ENCODE peak calls at places on chromosomes 5 and 9, in five cellular contexts. W, Y, J, C and U are unnamed samples.

GRCh38 chr9:129990269-129991005 is 52.6 kb downstream of the FNBP1 start:
- DNase-seq in W (no peak), Y (peak), J (no peak), C (no peak), U (no peak)

GRCh38 chr9:114899461-114899860 is 30.9 kb downstream of the TNFSF8 start:
- DNase-seq in W (no peak), Y (no peak), J (no peak), C (no peak), U (no peak)

GRCh38 chr9:80836013-80836412 is 853.3 kb downstream of the TLE1 start:
- DNase-seq in W (no peak), Y (no peak), J (no peak), C (no peak), U (no peak)

GRCh38 chr5:109945723-109946480 is 256.2 kb downstream of the MAN2A1 start:
- DNase-seq in W (no peak), Y (no peak), J (no peak), C (no peak), U (no peak)

GRCh38 chr5:123482258-123482657 is 29.7 kb upstream of the CSNK1G3 start:
- DNase-seq in W (no peak), Y (no peak), J (no peak), C (no peak), U (no peak)

GRCh38 chr9:76988941-76989340 is 30.5 kb upstream of the FOXB2 start:
- DNase-seq in W (no peak), Y (no peak), J (no peak), C (no peak), U (no peak)

GRCh38 chr9:121242219-121242954 is 25.6 kb upstream of the GSN start:
- DNase-seq in W (no peak), Y (no peak), J (no peak), C (peak), U (peak)

GRCh38 chr9:6563036-6563435 is 82.5 kb downstream of the GLDC start:
- DNase-seq in W (no peak), Y (no peak), J (no peak), C (no peak), U (no peak)

GRCh38 chr9:71990466-71990865 is 69.9 kb downstream of the C9orf57 start:
- DNase-seq in W (no peak), Y (no peak), J (no peak), C (no peak), U (no peak)

GRCh38 chr5:158020555-158021418 is 161.8 kb upstream of the CLINT1 start:
- DNase-seq in W (no peak), Y (no peak), J (no peak), C (peak), U (no peak)

GRCh38 chr9:34382054-34382453 is 5.4 kb upstream of the MYORG start:
- DNase-seq in W (no peak), Y (no peak), J (no peak), C (no peak), U (peak)

GRCh38 chr9:73805111-73805510 is 653.4 kb downstream of the ANXA1 start:
- DNase-seq in W (no peak), Y (no peak), J (no peak), C (peak), U (no peak)

GRCh38 chr5:68408345-68408871 is 192.9 kb downstream of the PIK3R1 start:
- DNase-seq in W (no peak), Y (no peak), J (no peak), C (no peak), U (no peak)

GRCh38 chr5:79853676-79854418 is 137.2 kb downstream of the MTX3 start:
- DNase-seq in W (no peak), Y (no peak), J (no peak), C (peak), U (peak)

GRCh38 chr5:85334-85995 is 6.5 kb upstream of the PLEKHG4B start:
- DNase-seq in W (no peak), Y (no peak), J (no peak), C (no peak), U (peak)

GRCh38 chr9:37534901-37535300 is 41.3 kb downstream of the FBXO10 start:
- DNase-seq in W (no peak), Y (no peak), J (no peak), C (no peak), U (no peak)

GRCh38 chr5:59065551-59065950 is 482.7 kb downstream of the RAB3C start:
- DNase-seq in W (no peak), Y (no peak), J (no peak), C (no peak), U (no peak)

GRCh38 chr5:150989695-150990094 is 30.7 kb upstream of the GPX3 start:
- DNase-seq in W (no peak), Y (peak), J (no peak), C (peak), U (peak)

GRCh38 chr9:136280535-136281315 is 23.2 kb downstream of the CCDC187 start:
- DNase-seq in W (no peak), Y (no peak), J (no peak), C (no peak), U (no peak)

GRCh38 chr9:70049236-70049635 is 5.6 kb downstream of the MAMDC2 start:
- DNase-seq in W (no peak), Y (no peak), J (no peak), C (peak), U (no peak)

GRCh38 chr9:88313364-88314220 is 74.7 kb upstream of the SPIN1 start:
- DNase-seq in W (no peak), Y (no peak), J (no peak), C (no peak), U (peak)

GRCh38 chr5:135850671-135851070 is 16.2 kb downstream of the SLC25A48 start:
- DNase-seq in W (no peak), Y (no peak), J (no peak), C (no peak), U (peak)

GRCh38 chr9:126791406-126792230 is 13.2 kb upstream of the ZBTB43 start:
- DNase-seq in W (peak), Y (no peak), J (no peak), C (peak), U (no peak)

GRCh38 chr9:113999256-114000062 is 78.6 kb downstream of the AMBP start:
- DNase-seq in W (no peak), Y (no peak), J (peak), C (no peak), U (no peak)

GRCh38 chr5:92749943-92750342 is 831.1 kb downstream of the NR2F1-AS1 start:
- DNase-seq in W (no peak), Y (no peak), J (no peak), C (peak), U (peak)

GRCh38 chr5:24368121-24368520 is 276.7 kb downstream of the CDH10 start:
- DNase-seq in W (no peak), Y (peak), J (no peak), C (no peak), U (no peak)
- TF ChIP-seq CTCF in W (no peak), Y (peak), J (no peak), C (no peak), U (peak)

GRCh38 chr5:128535225-128535624 is 2.8 kb downstream of the FBN2 start:
- DNase-seq in W (no peak), Y (no peak), J (no peak), C (no peak), U (no peak)

GRCh38 chr5:128536861-128537305 is 1.2 kb downstream of the FBN2 start:
- DNase-seq in W (no peak), Y (no peak), J (no peak), C (peak), U (peak)

GRCh38 chr5:128536229-128536860 is 1.7 kb downstream of the FBN2 start:
- DNase-seq in W (no peak), Y (no peak), J (no peak), C (peak), U (peak)

GRCh38 chr5:128532776-128533175 is 5.3 kb downstream of the FBN2 start:
- DNase-seq in W (no peak), Y (no peak), J (no peak), C (no peak), U (no peak)

GRCh38 chr5:128534729-128535128 is 3.3 kb downstream of the FBN2 start:
- DNase-seq in W (no peak), Y (no peak), J (no peak), C (peak), U (no peak)
- TF ChIP-seq CTCF in W (no peak), Y (no peak), J (no peak), C (no peak), U (no peak)

DNA sequence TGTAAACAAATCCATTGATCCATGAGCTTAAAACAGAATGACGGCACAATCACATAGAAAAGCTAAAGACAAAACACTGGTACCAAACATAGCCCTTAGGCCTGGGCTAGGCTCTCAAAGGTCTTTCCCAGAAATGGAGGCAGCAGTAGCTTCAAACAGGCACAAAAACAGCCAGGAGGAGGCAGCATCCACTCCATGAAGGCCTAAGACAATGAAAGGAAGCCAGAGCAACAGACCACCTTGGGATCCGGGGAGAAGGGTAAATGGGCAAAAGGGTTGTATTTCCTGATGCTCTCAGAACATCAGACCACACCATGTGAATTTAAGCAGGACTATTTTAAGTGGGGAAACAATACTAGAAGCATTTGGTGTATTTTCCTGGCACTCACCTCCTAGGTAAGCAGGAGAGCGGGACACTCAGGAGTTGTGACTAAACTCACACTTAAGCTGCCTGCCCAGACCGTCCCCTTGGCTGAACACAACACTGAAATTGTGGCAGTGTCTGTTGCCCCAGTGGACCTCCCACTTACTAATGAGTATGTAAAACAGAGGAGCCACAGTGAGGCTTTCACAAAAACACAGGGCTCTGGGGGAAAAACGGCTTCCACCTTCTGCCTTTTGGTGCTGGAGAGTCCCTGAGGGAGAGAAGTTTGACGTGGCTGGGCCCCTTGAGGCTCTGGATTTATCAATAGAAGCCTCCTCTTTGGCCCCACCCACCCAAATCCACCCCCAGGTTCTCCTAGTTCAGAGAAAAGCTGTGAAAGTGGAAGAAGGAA is 11.9 kb downstream of the GNPDA1 start:
- DNase-seq in W (no peak), Y (no peak), J (no peak), C (peak), U (peak)
- TF ChIP-seq CTCF in W (peak), Y (peak), J (peak), C (peak), U (peak)

GRCh38 chr5:173495225-173495904 is 121.1 kb downstream of the BOD1 start:
- DNase-seq in W (no peak), Y (no peak), J (no peak), C (peak), U (peak)
- TF ChIP-seq CTCF in W (no peak), Y (no peak), J (no peak), C (no peak), U (no peak)

DNA sequence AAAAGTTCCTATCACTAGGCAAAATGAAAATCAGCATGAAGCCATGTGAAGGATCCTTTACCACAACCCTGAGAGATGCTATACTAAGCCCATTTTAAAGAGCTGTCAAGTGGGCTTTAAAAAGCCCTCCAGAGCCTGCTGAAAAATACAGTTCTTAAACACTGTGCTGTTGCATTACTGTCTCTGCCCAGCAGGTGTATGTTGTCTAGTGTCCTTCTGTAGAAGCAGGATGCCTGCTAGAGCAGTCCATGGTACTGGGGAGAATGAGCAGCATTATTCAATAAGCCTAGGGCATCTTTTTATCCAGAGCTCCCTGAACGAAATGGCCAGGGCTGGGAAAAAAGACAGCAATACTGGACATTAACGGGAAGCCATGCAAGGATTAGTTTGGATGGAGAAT is 126.2 kb upstream of the PLCXD3 start:
- DNase-seq in W (no peak), Y (peak), J (no peak), C (peak), U (peak)
- TF ChIP-seq CTCF in W (peak), Y (peak), J (peak), C (peak), U (peak)

DNA sequence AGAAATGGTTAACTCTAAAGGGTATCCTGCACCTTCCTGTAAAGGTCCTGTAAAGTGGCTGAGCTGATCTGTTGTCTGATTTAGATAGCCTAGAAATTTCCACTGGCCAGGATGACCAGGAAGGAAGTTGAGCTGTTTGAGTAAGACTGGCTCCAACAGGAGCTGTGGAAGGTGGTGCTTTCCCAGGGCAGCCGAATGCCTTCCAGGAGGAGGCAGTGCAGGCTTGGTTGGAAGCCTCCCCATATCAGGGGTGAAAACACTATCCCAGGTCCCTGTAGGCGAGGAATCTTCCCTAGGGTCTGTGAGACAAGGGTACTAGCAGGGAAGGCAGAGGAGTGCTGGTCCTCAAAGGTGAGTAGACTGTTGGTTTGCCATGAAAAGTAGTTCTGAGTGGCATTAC is 98.4 kb downstream of the LIX1 start:
- DNase-seq in W (no peak), Y (no peak), J (no peak), C (peak), U (peak)
- TF ChIP-seq CTCF in W (peak), Y (peak), J (peak), C (peak), U (peak)

GRCh38 chr9:98998441-98999151 is 54.9 kb downstream of the COL15A1 start:
- DNase-seq in W (no peak), Y (peak), J (peak), C (peak), U (peak)
- TF ChIP-seq CTCF in W (peak), Y (peak), J (peak), C (peak), U (peak)